ENCODE peak calls at places on chromosomes 1 and 21, in four cellular contexts. Y, W, H and S are unnamed samples.
A peak's percentile ranks its signal among the peaks of the same experiment; 100 is the strongest.

GRCh38 chr1:21338568-21339401 is 48.5 kb upstream of the ECE1 start:
- DNase-seq in Y (peak; percentile 36), W (peak; percentile 87), H (peak; percentile 87), S (no peak)

GRCh38 chr1:165847486-165847885 is 20.1 kb downstream of the UCK2 start:
- DNase-seq in Y (no peak), H (no peak), W (no peak), S (no peak)

GRCh38 chr1:38166461-38166860 is 119.9 kb upstream of the POU3F1 start:
- DNase-seq in H (no peak), Y (no peak), W (no peak), S (no peak)

GRCh38 chr1:88272216-88272615 is 411.9 kb upstream of the PKN2 start:
- DNase-seq in H (no peak), Y (no peak), W (no peak), S (no peak)

GRCh38 chr1:232462200-232462599 is 167.7 kb downstream of the SIPA1L2 start:
- DNase-seq in H (no peak), W (no peak), Y (peak; percentile 9), S (no peak)

GRCh38 chr1:247906504-247907047 is 11.2 kb downstream of the OR2W3 start:
- DNase-seq in W (no peak), Y (peak; percentile 9), H (no peak), S (no peak)

GRCh38 chr1:72282271-72282656 is at the start of gene NEGR1:
- DNase-seq in H (peak; percentile 12), Y (peak; percentile 87), W (peak; percentile 57), S (peak; percentile 85)

GRCh38 chr1:22001409-22001808 is at the start of gene CELA3A:
- DNase-seq in Y (no peak), H (no peak), W (no peak), S (peak; percentile 32)

GRCh38 chr1:233561708-233562426 is 52.0 kb upstream of the KCNK1 start:
- DNase-seq in H (no peak), W (no peak), Y (no peak), S (no peak)

GRCh38 chr1:230853736-230854135 is 14.6 kb downstream of the C1orf198 start:
- DNase-seq in W (no peak), Y (no peak), H (no peak), S (no peak)

GRCh38 chr1:27318596-27318995 is 3.4 kb upstream of the TMEM222 start:
- DNase-seq in Y (peak; percentile 46), H (no peak), W (no peak), S (no peak)

GRCh38 chr1:115314111-115314510 is 23.9 kb downstream of the NGF start:
- DNase-seq in H (no peak), Y (no peak), W (no peak), S (no peak)

GRCh38 chr1:159853417-159853816 is 9.0 kb downstream of the VSIG8 start:
- DNase-seq in H (no peak), W (no peak), Y (peak; percentile 68), S (no peak)

GRCh38 chr1:234782057-234782800 is 172.3 kb upstream of the IRF2BP2 start:
- DNase-seq in Y (peak; percentile 35), W (no peak), H (no peak), S (no peak)

GRCh38 chr1:27403931-27404330 is 11.5 kb downstream of the GPR3 start:
- DNase-seq in Y (no peak), W (no peak), H (no peak), S (no peak)

GRCh38 chr1:57065442-57065841 is 99.6 kb upstream of the C8B start:
- DNase-seq in H (no peak), Y (no peak), W (no peak), S (no peak)

GRCh38 chr1:105172803-105173202 is 1423.1 kb downstream of the AMY1C start:
- DNase-seq in W (peak; percentile 25), Y (no peak), H (no peak), S (no peak)

GRCh38 chr21:36508948-36509347 is 29.0 kb upstream of the CLDN14 start:
- DNase-seq in H (peak; percentile 54), Y (no peak), W (no peak), S (no peak)

GRCh38 chr1:244304156-244304555 is 147.6 kb downstream of the ADSS2 start:
- DNase-seq in Y (no peak), W (no peak), H (no peak), S (peak; percentile 87)

GRCh38 chr1:41776896-41777431 is 141.8 kb downstream of the HIVEP3 start:
- DNase-seq in Y (no peak), H (peak; percentile 49), W (no peak), S (no peak)

GRCh38 chr1:6490181-6491075 is 1.0 kb downstream of the PLEKHG5 start:
- DNase-seq in H (peak; percentile 69), Y (peak; percentile 85), W (peak; percentile 62), S (peak; percentile 89)

GRCh38 chr1:116988908-116989307 is 12.7 kb upstream of the CD101 start:
- DNase-seq in W (no peak), H (no peak), Y (peak; percentile 13), S (no peak)

GRCh38 chr1:11180342-11180744 is 8.8 kb upstream of the ANGPTL7 start:
- DNase-seq in W (no peak), Y (peak; percentile 83), H (no peak), S (no peak)

GRCh38 chr21:32340863-32341848 is 42.5 kb downstream of the MRAP start:
- DNase-seq in H (no peak), W (no peak), Y (no peak), S (no peak)
- H3K36me3 ChIP-seq in H (peaks cover 12% of the 10 kb centered on the region), W (peaks cover 95% of the 10 kb centered on the region), Y (peaks cover 62% of the 10 kb centered on the region), S (peaks cover 39% of the 10 kb centered on the region)

DNA sequence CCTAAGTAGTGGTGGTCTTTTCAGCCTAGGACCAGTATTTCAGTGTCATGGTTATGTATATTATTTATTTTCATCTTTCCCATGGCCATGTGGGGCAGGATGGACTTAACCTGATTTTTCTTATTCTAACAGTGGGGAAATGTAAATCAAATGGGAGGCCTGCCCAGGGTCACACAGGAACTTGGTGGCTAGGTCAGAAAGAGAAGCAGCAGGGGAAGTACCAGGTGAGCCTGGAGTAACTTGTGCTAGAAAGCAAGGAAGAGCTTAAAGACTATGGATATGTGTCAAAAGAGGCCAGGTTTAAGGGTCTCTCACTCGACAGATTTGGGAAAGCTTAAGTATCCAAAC is 936 bp downstream of the ZFP69B start:
- DNase-seq in W (no peak), Y (no peak), H (no peak), S (no peak)
- H3K4me3 ChIP-seq in W (no peak overlapping the region), Y (peak overlapping the region; percentile 82), H (no peak overlapping the region), S (no peak overlapping the region)

GRCh38 chr1:12405325-12406217 is 175.7 kb downstream of the VPS13D start:
- DNase-seq in Y (peak; percentile 65), H (no peak), W (peak; percentile 64), S (no peak)
- H3K36me3 ChIP-seq in Y (peaks cover 24% of the 10 kb centered on the region), H (no peaks in the 10 kb centered on the region), W (peaks cover 58% of the 10 kb centered on the region), S (peaks cover 6% of the 10 kb centered on the region)

GRCh38 chr1:154181944-154182341 is 10.0 kb downstream of the TPM3 start:
- DNase-seq in W (no peak), Y (no peak), H (no peak), S (no peak)

GRCh38 chr1:154179951-154180687 is 11.8 kb downstream of the TPM3 start:
- DNase-seq in H (no peak), W (no peak), Y (no peak), S (no peak)

GRCh38 chr1:154178006-154178405 is 13.9 kb downstream of the TPM3 start:
- DNase-seq in W (no peak), Y (peak; percentile 24), H (no peak), S (no peak)

GRCh38 chr1:154176341-154176740 is 15.6 kb downstream of the TPM3 start:
- DNase-seq in Y (peak; percentile 93), W (no peak), H (no peak), S (no peak)

GRCh38 chr1:154178856-154179811 is 12.8 kb downstream of the TPM3 start:
- DNase-seq in Y (no peak), H (no peak), W (no peak), S (no peak)
- H3K4me3 ChIP-seq in Y (peak overlapping the region; percentile 99), H (no peak overlapping the region), W (no peak overlapping the region), S (no peak overlapping the region)

DNA sequence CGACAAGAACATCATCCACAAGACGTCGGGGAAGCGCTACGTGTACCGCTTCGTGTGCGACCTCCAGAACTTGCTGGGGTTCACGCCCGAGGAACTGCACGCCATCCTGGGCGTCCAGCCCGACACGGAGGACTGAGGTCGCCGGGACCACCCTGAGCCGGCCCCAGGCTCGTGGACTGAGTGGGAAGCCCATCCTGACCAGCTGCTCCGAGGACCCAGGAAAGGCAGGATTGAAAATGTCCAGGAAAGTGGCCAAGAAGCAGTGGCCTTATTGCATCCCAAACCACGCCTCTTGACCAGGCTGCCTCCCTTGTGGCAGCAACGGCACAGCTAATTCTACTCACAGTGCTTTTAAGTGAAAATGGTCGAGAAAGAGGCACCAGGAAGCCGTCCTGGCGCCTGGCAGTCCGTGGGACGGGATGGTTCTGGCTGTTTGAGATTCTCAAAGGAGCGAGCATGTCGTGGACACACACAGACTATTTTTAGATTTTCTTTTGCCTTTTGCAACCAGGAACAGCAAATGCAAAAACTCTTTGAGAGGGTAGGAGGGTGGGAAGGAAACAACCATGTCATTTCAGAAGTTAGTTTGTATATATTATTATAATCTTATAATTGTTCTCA is 17.1 kb downstream of the ETS2 start:
- DNase-seq in Y (no peak), W (peak; percentile 45), H (no peak), S (peak; percentile 77)
- H3K36me3 ChIP-seq in Y (peaks cover 36% of the 10 kb centered on the region), W (peaks cover 70% of the 10 kb centered on the region), H (peaks cover 31% of the 10 kb centered on the region), S (peaks cover 52% of the 10 kb centered on the region)